ENCODE peak calls at places on chromosome 16, in four cellular contexts. Z is body of pancreas, O is ovary, F is heart left ventricle. N is an unnamed sample.

GRCh38 chr16:87064731-87065720 is 252.2 kb downstream of the C16orf95 start:
- DNase-seq in Z (no peak), O (no peak), F (no peak), N (no peak)

GRCh38 chr16:29992371-29992967 is 2.9 kb downstream of the HIRIP3 start:
- DNase-seq in Z (no peak), O (no peak), F (no peak), N (no peak)

GRCh38 chr16:56767018-56767417 is 37.1 kb downstream of the NUP93 start:
- DNase-seq in Z (no peak), O (no peak), F (no peak), N (no peak)

GRCh38 chr16:48426244-48427135 is 41.3 kb upstream of the SIAH1 start:
- DNase-seq in Z (no peak), O (no peak), F (no peak), N (no peak)

GRCh38 chr16:56409195-56409594 is 16.1 kb downstream of the AMFR start:
- DNase-seq in Z (peak), O (no peak), F (no peak), N (no peak)

GRCh38 chr16:76854234-76854633 is 336.8 kb upstream of the MON1B start:
- DNase-seq in Z (no peak), O (no peak), F (no peak), N (no peak)

GRCh38 chr16:14350626-14351025 is 279.4 kb downstream of the PARN start:
- DNase-seq in Z (no peak), O (no peak), F (no peak), N (no peak)

GRCh38 chr16:85615852-85616607 is 2.9 kb downstream of the GSE1 start:
- DNase-seq in Z (peak), O (peak), F (peak), N (peak)

GRCh38 chr16:30355954-30356308 is 823 bp upstream of the CD2BP2 start:
- DNase-seq in Z (no peak), O (no peak), F (no peak), N (no peak)

GRCh38 chr16:87295259-87295658 is 21.9 kb downstream of the C16orf95 start:
- DNase-seq in Z (no peak), O (no peak), F (no peak), N (no peak)

GRCh38 chr16:57137566-57138273 is 45.3 kb downstream of the CPNE2 start:
- DNase-seq in Z (no peak), O (no peak), F (no peak), N (no peak)

GRCh38 chr16:19583665-19584300 is 28.3 kb downstream of the VPS35L start:
- DNase-seq in Z (peak), O (peak), F (no peak), N (no peak)

GRCh38 chr16:63365665-63366064 is 1329.4 kb upstream of the CDH8 start:
- DNase-seq in Z (no peak), O (no peak), F (no peak), N (no peak)

GRCh38 chr16:50263060-50263909 is 3.1 kb upstream of the ADCY7 start:
- DNase-seq in Z (no peak), O (no peak), F (no peak), N (no peak)

GRCh38 chr16:79329163-79329521 is 271.4 kb downstream of the MAF start:
- DNase-seq in Z (no peak), O (no peak), F (no peak), N (no peak)

GRCh38 chr16:19879241-19879792 is 5.3 kb downstream of the GPRC5B start:
- DNase-seq in Z (no peak), O (no peak), F (peak), N (no peak)

GRCh38 chr16:87317766-87318121 is 552 bp upstream of the C16orf95 start:
- DNase-seq in Z (peak), O (peak), F (peak), N (peak)

DNA sequence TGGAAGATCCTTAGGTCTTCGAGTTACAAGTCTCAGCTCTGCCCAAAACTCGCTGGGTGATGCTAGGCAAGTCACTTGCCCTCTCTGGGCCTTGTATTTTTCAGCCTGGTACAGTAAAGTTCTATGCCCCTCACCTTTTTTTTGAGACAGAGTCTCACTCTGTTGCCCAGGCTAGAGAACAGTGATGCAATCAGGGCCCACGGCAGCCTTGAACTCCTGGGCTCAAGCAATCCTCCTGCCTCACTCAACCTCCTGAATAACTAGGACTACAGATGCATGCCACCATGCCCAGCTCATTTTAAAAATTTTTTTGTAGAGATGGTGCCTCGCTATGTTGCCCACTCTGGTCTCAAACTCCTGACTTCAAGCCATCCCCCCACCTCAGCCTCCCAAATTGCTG is 3.8 kb downstream of the MYH11 start:
- DNase-seq in Z (no peak), O (no peak), F (no peak), N (no peak)
- H3K4me3 ChIP-seq in Z (no peak), O (peak), F (peak), N (no peak)

DNA sequence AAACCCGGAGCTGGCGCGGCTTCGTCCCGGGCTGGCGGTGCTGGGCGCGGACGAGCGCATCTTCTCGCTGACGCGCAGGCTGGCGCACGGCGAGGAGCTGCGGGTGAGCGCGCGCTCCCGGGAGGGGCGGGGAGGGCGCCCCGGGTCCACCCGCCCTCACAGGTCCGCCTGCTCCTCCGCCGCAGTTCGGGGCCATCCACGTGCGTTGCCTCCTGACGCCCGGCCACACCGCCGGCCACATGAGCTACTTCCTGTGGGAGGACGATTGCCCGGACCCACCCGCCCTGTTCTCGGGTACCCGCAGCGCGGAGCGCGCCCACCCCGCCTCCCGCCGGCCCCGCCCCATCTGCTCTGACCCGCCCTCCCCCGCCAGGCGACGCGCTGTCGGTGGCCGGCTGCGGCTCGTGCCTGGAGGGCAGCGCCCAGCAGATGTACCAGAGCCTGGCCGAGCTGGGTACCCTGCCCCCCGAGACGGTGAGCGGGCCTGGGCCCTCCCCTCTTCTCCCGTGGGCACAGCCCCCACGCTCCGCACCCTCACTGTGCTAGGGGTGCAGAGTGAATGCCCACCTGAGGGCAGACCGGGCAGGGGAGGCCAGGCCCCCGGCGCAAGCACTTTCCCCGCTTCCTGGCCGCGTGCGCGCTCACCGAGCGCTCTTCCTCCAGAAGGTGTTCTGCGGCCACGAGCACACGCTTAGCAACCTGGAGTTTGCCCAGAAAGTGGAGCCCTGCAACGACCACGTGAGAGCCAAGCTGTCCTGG is 1.4 kb downstream of the HAGHL start:
- DNase-seq in Z (peak), O (no peak), F (peak), N (peak)
- TF ChIP-seq POLR2A in Z (no peak), O (no peak), F (no peak), N (no peak)

DNA sequence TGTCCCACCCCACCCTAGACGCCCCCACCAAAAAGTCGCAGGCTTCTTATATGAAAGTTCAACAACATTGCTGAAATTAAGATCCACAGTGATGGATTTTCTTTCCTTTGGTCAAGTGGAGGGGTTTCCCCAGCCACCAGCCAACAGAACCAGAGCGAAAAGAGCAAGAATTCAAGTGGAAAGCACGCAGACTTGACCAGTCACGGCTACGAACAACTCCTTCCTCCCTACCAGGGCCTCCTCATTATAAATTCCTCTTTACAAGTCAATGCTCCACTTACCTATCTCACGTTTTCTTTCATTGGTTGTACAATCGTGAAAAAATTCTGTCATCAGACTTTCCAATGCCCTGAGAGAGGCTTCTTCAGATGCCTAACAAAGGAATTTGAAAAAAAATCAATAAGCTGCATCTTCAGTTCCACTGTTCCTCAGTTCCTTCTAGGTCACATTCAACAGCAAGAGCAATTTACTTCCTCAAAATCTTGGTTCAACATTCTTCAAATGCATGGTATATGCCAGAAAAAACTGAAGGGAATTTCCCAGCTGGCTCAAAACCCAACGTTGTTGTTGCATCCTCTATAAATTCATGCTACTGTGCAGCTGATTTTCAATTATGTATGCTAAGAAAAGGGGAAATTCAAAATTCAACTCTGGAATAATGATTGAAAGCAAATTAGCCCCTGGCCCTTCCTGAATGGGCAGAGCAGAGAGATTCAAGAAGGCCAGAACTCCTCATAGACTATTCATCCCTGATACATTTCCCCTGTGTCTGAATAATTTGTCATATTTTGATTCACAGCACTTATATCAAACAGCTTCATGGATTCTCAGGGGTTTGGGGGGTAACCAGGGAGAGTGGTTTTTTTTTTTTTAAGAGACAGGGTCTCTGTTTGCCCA is 30.9 kb downstream of the XPO6 start:
- DNase-seq in Z (no peak), O (no peak), F (no peak), N (no peak)
- H3K27ac ChIP-seq in Z (peak), O (no peak), F (peak), N (peak)

GRCh38 chr16:89548344-89549006 is 12.0 kb upstream of the RPL13 start:
- DNase-seq in Z (no peak), O (no peak), F (no peak), N (no peak)
- H3K4me3 ChIP-seq in Z (no peak), O (no peak), F (no peak), N (no peak)

GRCh38 chr16:74487634-74488495 is 66.6 kb upstream of the CLEC18B start:
- DNase-seq in Z (no peak), O (no peak), F (no peak), N (no peak)
- TF ChIP-seq POLR2A in Z (no peak), O (no peak), F (no peak), N (no peak)

N was measured in Peyer's patch.